ENCODE peak calls at places on chromosomes 5 and 9, in six cellular contexts. One of them, this sample, is unnamed.

GRCh38 chr9:131598121-131598520 is 52.8 kb downstream of the PRRT1B start:
- DNase-seq in activated gamma-delta T cell treated with Interleukin-2 at 50 U/mL for 16 hours: no peak
- DNase-seq in kidney glomerular epithelial cell: no peak
- DNase-seq in GDM1: no peak
- DNase-seq in neural crest cell: no peak
- DNase-seq in stimulated activated CD8-positive, alpha-beta memory T cell treated with anti-CD3 and anti-CD28 coated beads, Interleukin-4, amount 100 ng/mL, for 48 hours: no peak
- DNase-seq in this sample: no peak

GRCh38 chr5:117065800-117066199 is 491.2 kb upstream of the SEMA6A start:
- DNase-seq in activated gamma-delta T cell treated with Interleukin-2 at 50 U/mL for 16 hours: no peak
- DNase-seq in kidney glomerular epithelial cell: no peak
- DNase-seq in GDM1: no peak
- DNase-seq in neural crest cell: no peak
- DNase-seq in stimulated activated CD8-positive, alpha-beta memory T cell treated with anti-CD3 and anti-CD28 coated beads, Interleukin-4, amount 100 ng/mL, for 48 hours: no peak
- DNase-seq in this sample: no peak

GRCh38 chr9:14962193-14962899 is 52.1 kb upstream of the FREM1 start:
- DNase-seq in activated gamma-delta T cell treated with Interleukin-2 at 50 U/mL for 16 hours: no peak
- DNase-seq in kidney glomerular epithelial cell: no peak
- DNase-seq in GDM1: no peak
- DNase-seq in neural crest cell: no peak
- DNase-seq in stimulated activated CD8-positive, alpha-beta memory T cell treated with anti-CD3 and anti-CD28 coated beads, Interleukin-4, amount 100 ng/mL, for 48 hours: no peak
- DNase-seq in this sample: no peak

GRCh38 chr5:72178910-72179815 is 71.9 kb downstream of the MAP1B start:
- DNase-seq in activated gamma-delta T cell treated with Interleukin-2 at 50 U/mL for 16 hours: no peak
- DNase-seq in kidney glomerular epithelial cell: no peak
- DNase-seq in GDM1: no peak
- DNase-seq in neural crest cell: peak; percentile 50
- DNase-seq in stimulated activated CD8-positive, alpha-beta memory T cell treated with anti-CD3 and anti-CD28 coated beads, Interleukin-4, amount 100 ng/mL, for 48 hours: no peak
- DNase-seq in this sample: peak; percentile 67

GRCh38 chr5:67998709-67999251 is 216.8 kb upstream of the PIK3R1 start:
- DNase-seq in activated gamma-delta T cell treated with Interleukin-2 at 50 U/mL for 16 hours: no peak
- DNase-seq in kidney glomerular epithelial cell: no peak
- DNase-seq in GDM1: no peak
- DNase-seq in neural crest cell: no peak
- DNase-seq in stimulated activated CD8-positive, alpha-beta memory T cell treated with anti-CD3 and anti-CD28 coated beads, Interleukin-4, amount 100 ng/mL, for 48 hours: no peak
- DNase-seq in this sample: peak; percentile 83

GRCh38 chr9:108850293-108850897 is 5.4 kb downstream of the ACTL7B start:
- DNase-seq in activated gamma-delta T cell treated with Interleukin-2 at 50 U/mL for 16 hours: no peak
- DNase-seq in kidney glomerular epithelial cell: peak; percentile 6
- DNase-seq in GDM1: no peak
- DNase-seq in neural crest cell: no peak
- DNase-seq in stimulated activated CD8-positive, alpha-beta memory T cell treated with anti-CD3 and anti-CD28 coated beads, Interleukin-4, amount 100 ng/mL, for 48 hours: no peak
- DNase-seq in this sample: no peak

GRCh38 chr5:181160144-181160754 is 12.9 kb downstream of the OR2V2 start:
- DNase-seq in activated gamma-delta T cell treated with Interleukin-2 at 50 U/mL for 16 hours: peak; percentile 58
- DNase-seq in kidney glomerular epithelial cell: no peak
- DNase-seq in GDM1: no peak
- DNase-seq in neural crest cell: no peak
- DNase-seq in stimulated activated CD8-positive, alpha-beta memory T cell treated with anti-CD3 and anti-CD28 coated beads, Interleukin-4, amount 100 ng/mL, for 48 hours: peak; percentile 88
- DNase-seq in this sample: no peak

GRCh38 chr5:37664551-37664950 is 175.3 kb downstream of the GDNF start:
- DNase-seq in activated gamma-delta T cell treated with Interleukin-2 at 50 U/mL for 16 hours: no peak
- DNase-seq in kidney glomerular epithelial cell: no peak
- DNase-seq in GDM1: no peak
- DNase-seq in neural crest cell: no peak
- DNase-seq in stimulated activated CD8-positive, alpha-beta memory T cell treated with anti-CD3 and anti-CD28 coated beads, Interleukin-4, amount 100 ng/mL, for 48 hours: no peak
- DNase-seq in this sample: no peak

GRCh38 chr5:120464627-120465280 is 654 bp downstream of the PRR16 start:
- DNase-seq in activated gamma-delta T cell treated with Interleukin-2 at 50 U/mL for 16 hours: no peak
- DNase-seq in kidney glomerular epithelial cell: no peak
- DNase-seq in GDM1: no peak
- DNase-seq in neural crest cell: peak; percentile 9
- DNase-seq in stimulated activated CD8-positive, alpha-beta memory T cell treated with anti-CD3 and anti-CD28 coated beads, Interleukin-4, amount 100 ng/mL, for 48 hours: no peak
- DNase-seq in this sample: peak; percentile 31

GRCh38 chr5:95440825-95441224 is 49.7 kb downstream of the FAM81B start:
- DNase-seq in activated gamma-delta T cell treated with Interleukin-2 at 50 U/mL for 16 hours: no peak
- DNase-seq in kidney glomerular epithelial cell: no peak
- DNase-seq in GDM1: no peak
- DNase-seq in neural crest cell: no peak
- DNase-seq in stimulated activated CD8-positive, alpha-beta memory T cell treated with anti-CD3 and anti-CD28 coated beads, Interleukin-4, amount 100 ng/mL, for 48 hours: no peak
- DNase-seq in this sample: no peak

GRCh38 chr5:41773799-41774198 is 96.4 kb downstream of the OXCT1 start:
- DNase-seq in activated gamma-delta T cell treated with Interleukin-2 at 50 U/mL for 16 hours: no peak
- DNase-seq in kidney glomerular epithelial cell: no peak
- DNase-seq in GDM1: no peak
- DNase-seq in neural crest cell: no peak
- DNase-seq in stimulated activated CD8-positive, alpha-beta memory T cell treated with anti-CD3 and anti-CD28 coated beads, Interleukin-4, amount 100 ng/mL, for 48 hours: no peak
- DNase-seq in this sample: no peak

GRCh38 chr5:139745800-139746690 is 49.6 kb upstream of the PSD2 start:
- DNase-seq in activated gamma-delta T cell treated with Interleukin-2 at 50 U/mL for 16 hours: peak; percentile 44
- DNase-seq in kidney glomerular epithelial cell: peak; percentile 84
- DNase-seq in GDM1: no peak
- DNase-seq in neural crest cell: peak; percentile 69
- DNase-seq in stimulated activated CD8-positive, alpha-beta memory T cell treated with anti-CD3 and anti-CD28 coated beads, Interleukin-4, amount 100 ng/mL, for 48 hours: peak; percentile 66
- DNase-seq in this sample: peak; percentile 54

GRCh38 chr5:32707394-32707997 is 3.6 kb upstream of the NPR3 start:
- DNase-seq in activated gamma-delta T cell treated with Interleukin-2 at 50 U/mL for 16 hours: no peak
- DNase-seq in kidney glomerular epithelial cell: peak; percentile 24
- DNase-seq in GDM1: no peak
- DNase-seq in neural crest cell: peak; percentile 2
- DNase-seq in stimulated activated CD8-positive, alpha-beta memory T cell treated with anti-CD3 and anti-CD28 coated beads, Interleukin-4, amount 100 ng/mL, for 48 hours: no peak
- DNase-seq in this sample: no peak

GRCh38 chr5:86461169-86461956 is 156.4 kb upstream of the COX7C start:
- DNase-seq in activated gamma-delta T cell treated with Interleukin-2 at 50 U/mL for 16 hours: no peak
- DNase-seq in kidney glomerular epithelial cell: no peak
- DNase-seq in GDM1: no peak
- DNase-seq in neural crest cell: no peak
- DNase-seq in stimulated activated CD8-positive, alpha-beta memory T cell treated with anti-CD3 and anti-CD28 coated beads, Interleukin-4, amount 100 ng/mL, for 48 hours: no peak
- DNase-seq in this sample: no peak

GRCh38 chr9:131720330-131720729 is 19.5 kb downstream of the RAPGEF1 start:
- DNase-seq in activated gamma-delta T cell treated with Interleukin-2 at 50 U/mL for 16 hours: no peak
- DNase-seq in kidney glomerular epithelial cell: no peak
- DNase-seq in GDM1: no peak
- DNase-seq in neural crest cell: no peak
- DNase-seq in stimulated activated CD8-positive, alpha-beta memory T cell treated with anti-CD3 and anti-CD28 coated beads, Interleukin-4, amount 100 ng/mL, for 48 hours: peak; percentile 62
- DNase-seq in this sample: no peak

GRCh38 chr5:2007906-2008437 is 125.2 kb upstream of the IRX4 start:
- DNase-seq in activated gamma-delta T cell treated with Interleukin-2 at 50 U/mL for 16 hours: no peak
- DNase-seq in kidney glomerular epithelial cell: no peak
- DNase-seq in GDM1: no peak
- DNase-seq in neural crest cell: no peak
- DNase-seq in stimulated activated CD8-positive, alpha-beta memory T cell treated with anti-CD3 and anti-CD28 coated beads, Interleukin-4, amount 100 ng/mL, for 48 hours: no peak
- DNase-seq in this sample: peak; percentile 63

GRCh38 chr5:147483961-147484707 is 25.7 kb downstream of the DPYSL3 start:
- DNase-seq in activated gamma-delta T cell treated with Interleukin-2 at 50 U/mL for 16 hours: no peak
- DNase-seq in kidney glomerular epithelial cell: peak; percentile 95
- DNase-seq in GDM1: no peak
- DNase-seq in neural crest cell: no peak
- DNase-seq in stimulated activated CD8-positive, alpha-beta memory T cell treated with anti-CD3 and anti-CD28 coated beads, Interleukin-4, amount 100 ng/mL, for 48 hours: no peak
- DNase-seq in this sample: no peak

GRCh38 chr9:73269430-73270101 is 117.9 kb downstream of the ANXA1 start:
- DNase-seq in activated gamma-delta T cell treated with Interleukin-2 at 50 U/mL for 16 hours: no peak
- DNase-seq in kidney glomerular epithelial cell: peak; percentile 35
- DNase-seq in GDM1: no peak
- DNase-seq in neural crest cell: no peak
- DNase-seq in stimulated activated CD8-positive, alpha-beta memory T cell treated with anti-CD3 and anti-CD28 coated beads, Interleukin-4, amount 100 ng/mL, for 48 hours: no peak
- DNase-seq in this sample: no peak

GRCh38 chr5:120806132-120806531 is 342.0 kb downstream of the PRR16 start:
- DNase-seq in activated gamma-delta T cell treated with Interleukin-2 at 50 U/mL for 16 hours: no peak
- DNase-seq in kidney glomerular epithelial cell: no peak
- DNase-seq in GDM1: no peak
- DNase-seq in neural crest cell: no peak
- DNase-seq in stimulated activated CD8-positive, alpha-beta memory T cell treated with anti-CD3 and anti-CD28 coated beads, Interleukin-4, amount 100 ng/mL, for 48 hours: no peak
- DNase-seq in this sample: no peak

GRCh38 chr5:138503487-138504270 is 38.4 kb downstream of the EGR1 start:
- DNase-seq in activated gamma-delta T cell treated with Interleukin-2 at 50 U/mL for 16 hours: peak; percentile 24
- DNase-seq in kidney glomerular epithelial cell: peak; percentile 57
- DNase-seq in GDM1: peak; percentile 55
- DNase-seq in neural crest cell: peak; percentile 39
- DNase-seq in stimulated activated CD8-positive, alpha-beta memory T cell treated with anti-CD3 and anti-CD28 coated beads, Interleukin-4, amount 100 ng/mL, for 48 hours: peak; percentile 34
- DNase-seq in this sample: peak; percentile 56

GRCh38 chr9:16058131-16058549 is 505.3 kb downstream of the CCDC171 start:
- DNase-seq in activated gamma-delta T cell treated with Interleukin-2 at 50 U/mL for 16 hours: no peak
- DNase-seq in kidney glomerular epithelial cell: peak; percentile 78
- DNase-seq in GDM1: peak; percentile 4
- DNase-seq in neural crest cell: no peak
- DNase-seq in stimulated activated CD8-positive, alpha-beta memory T cell treated with anti-CD3 and anti-CD28 coated beads, Interleukin-4, amount 100 ng/mL, for 48 hours: peak; percentile 26
- DNase-seq in this sample: no peak

GRCh38 chr9:105194234-105194633 is 50.2 kb upstream of the SLC44A1 start:
- DNase-seq in activated gamma-delta T cell treated with Interleukin-2 at 50 U/mL for 16 hours: no peak
- DNase-seq in kidney glomerular epithelial cell: no peak
- DNase-seq in GDM1: no peak
- DNase-seq in neural crest cell: no peak
- DNase-seq in stimulated activated CD8-positive, alpha-beta memory T cell treated with anti-CD3 and anti-CD28 coated beads, Interleukin-4, amount 100 ng/mL, for 48 hours: no peak
- DNase-seq in this sample: no peak